ENCODE peak calls at places on chromosomes 11 and 22, in ten cellular contexts. G is T-cell; H is endothelial cell; E is uterus; M is GM12878; A is HS-5; Y is GM23248; I is activated CD8-positive, alpha-beta T cell treated with anti-CD3 and anti-CD28 coated beads for 36 hours; Z is mesothelial cell of epicardium; D is naive B cell. P is an unnamed sample.

GRCh38 chr11:65417702-65418430 is 4.7 kb upstream of the NEAT1 start:
- DNase-seq in D (peak; percentile 72), H (no peak), Z (no peak), I (peak; percentile 77), G (no peak), M (no peak), A (no peak), Y (peak; percentile 69), E (peak; percentile 71), P (peak; percentile 61)

GRCh38 chr11:97516688-97517087 is 1126.9 kb downstream of the JRKL start:
- DNase-seq in I (no peak), Y (no peak), Z (no peak), G (no peak), M (no peak), H (no peak), D (no peak), E (no peak), A (no peak), P (no peak)

GRCh38 chr11:101583180-101584128 is at the start of gene TRPC6:
- DNase-seq in Z (peak; percentile 63), Y (peak; percentile 31), G (no peak), H (peak; percentile 35), A (peak; percentile 42), D (no peak), E (peak; percentile 33), M (no peak), I (no peak), P (no peak)

GRCh38 chr11:95711945-95712221 is 77.7 kb downstream of the FAM76B start:
- DNase-seq in I (no peak), A (no peak), Z (no peak), D (no peak), Y (no peak), E (no peak), M (peak; percentile 13), G (no peak), H (no peak), P (no peak)

GRCh38 chr11:9264381-9265210 is 554 bp downstream of the DENND5A start:
- DNase-seq in Y (peak; percentile 93), A (peak; percentile 66), Z (peak; percentile 45), I (peak; percentile 71), H (peak; percentile 36), G (peak; percentile 28), D (peak; percentile 54), E (peak; percentile 63), M (no peak), P (peak; percentile 89)

GRCh38 chr11:123103326-123103980 is 41.5 kb upstream of the HSPA8 start:
- DNase-seq in Y (peak; percentile 86), I (peak; percentile 40), E (peak; percentile 50), H (peak; percentile 46), A (peak; percentile 25), Z (no peak), D (peak; percentile 6), G (peak; percentile 4), M (no peak), P (peak; percentile 91)

GRCh38 chr11:101466352-101466751 is 117.5 kb downstream of the TRPC6 start:
- DNase-seq in Z (no peak), H (no peak), G (no peak), D (no peak), M (no peak), A (no peak), I (no peak), E (no peak), Y (no peak), P (no peak)

GRCh38 chr22:20509344-20510047 is 2.1 kb downstream of the MED15 start:
- DNase-seq in G (peak; percentile 25), H (peak; percentile 62), M (no peak), Z (peak; percentile 56), A (peak; percentile 89), I (peak; percentile 71), Y (peak; percentile 96), D (peak; percentile 56), E (peak; percentile 66), P (peak; percentile 94)

GRCh38 chr11:125062196-125062930 is 742 bp upstream of the SLC37A2 start:
- DNase-seq in I (peak; percentile 12), A (no peak), M (no peak), Y (peak; percentile 19), D (no peak), H (no peak), E (no peak), Z (no peak), G (no peak), P (no peak)

GRCh38 chr11:73221451-73221850 is 3.4 kb downstream of the P2RY2 start:
- DNase-seq in M (no peak), Z (no peak), G (no peak), I (no peak), Y (no peak), H (no peak), E (no peak), D (no peak), A (no peak), P (no peak)

GRCh38 chr22:41563051-41563711 is 2.4 kb downstream of the CSDC2 start:
- DNase-seq in D (no peak), E (peak; percentile 74), I (no peak), H (no peak), G (no peak), M (no peak), Z (no peak), A (peak; percentile 68), Y (peak; percentile 85), P (peak; percentile 65)

GRCh38 chr11:116611998-116612620 is 160.7 kb downstream of the BUD13 start:
- DNase-seq in E (no peak), Z (peak; percentile 20), H (no peak), M (no peak), G (no peak), Y (no peak), D (no peak), I (no peak), A (no peak), P (no peak)

GRCh38 chr11:109894242-109894641 is 198.9 kb upstream of the ZC3H12C start:
- DNase-seq in D (no peak), I (no peak), E (no peak), Y (no peak), M (no peak), H (no peak), Z (no peak), A (no peak), G (no peak), P (no peak)

GRCh38 chr11:112761911-112762685 is 199.1 kb upstream of the NCAM1 start:
- DNase-seq in Z (no peak), Y (no peak), D (no peak), M (no peak), E (no peak), H (no peak), G (no peak), A (no peak), I (no peak), P (no peak)

GRCh38 chr11:83612891-83613766 is 327.0 kb upstream of the CCDC90B start:
- DNase-seq in M (peak; percentile 74), D (no peak), Z (no peak), H (no peak), G (no peak), I (no peak), A (no peak), Y (no peak), E (no peak), P (no peak)

GRCh38 chr11:102924851-102925380 is 30.6 kb downstream of the MMP13 start:
- DNase-seq in Z (no peak), M (no peak), G (no peak), D (no peak), A (no peak), Y (no peak), I (no peak), H (no peak), E (no peak), P (no peak)

GRCh38 chr11:61598886-61599868 is 18.3 kb upstream of the SYT7 start:
- DNase-seq in M (no peak), E (peak; percentile 79), H (no peak), D (no peak), G (no peak), I (no peak), Y (peak; percentile 69), A (no peak), Z (no peak), P (peak; percentile 86)

GRCh38 chr11:34638897-34639296 is 18.0 kb downstream of the EHF start:
- DNase-seq in E (no peak), I (no peak), Y (no peak), A (no peak), H (no peak), D (no peak), G (no peak), Z (no peak), M (no peak), P (no peak)

GRCh38 chr11:19673924-19674390 is 38.7 kb upstream of the NAV2 start:
- DNase-seq in Z (no peak), E (peak; percentile 78), I (no peak), A (no peak), M (no peak), G (no peak), H (no peak), Y (peak; percentile 73), D (no peak), P (peak; percentile 54)

GRCh38 chr11:62251698-62252097 is 9.7 kb downstream of the SCGB1D2 start:
- DNase-seq in H (no peak), D (no peak), E (no peak), A (no peak), Z (no peak), Y (no peak), G (no peak), M (no peak), I (no peak), P (no peak)

GRCh38 chr11:112885744-112886706 is 75.2 kb upstream of the NCAM1 start:
- DNase-seq in Y (no peak), M (no peak), G (no peak), H (no peak), I (no peak), Z (no peak), D (no peak), E (no peak), A (no peak), P (no peak)

GRCh38 chr11:83674498-83674897 is 388.3 kb upstream of the CCDC90B start:
- DNase-seq in E (no peak), G (no peak), Z (no peak), M (no peak), H (no peak), I (no peak), D (no peak), Y (peak; percentile 42), A (no peak), P (no peak)